ENCODE peak calls at places on chromosomes 2 and 18, in five cellular contexts. X is K562, F is stomach, N is SK-N-SH, Y is Panc1. D is an unnamed sample. For H3K27me3, the result is how much of the 10 kb centered on the place peaks cover.

GRCh38 chr18:23141022-23141999 is 6.0 kb downstream of the CABLES1 start:
- DNase-seq in Y (no peak), N (peak), X (no peak), F (peak), D (peak)

GRCh38 chr18:12645751-12646203 is 12.1 kb downstream of the SPIRE1 start:
- DNase-seq in F (peak), Y (no peak), X (no peak), N (no peak), D (no peak)

GRCh38 chr2:134593500-134593899 is 125.3 kb downstream of the TMEM163 start:
- DNase-seq in Y (no peak), X (no peak), N (no peak), F (no peak), D (no peak)

GRCh38 chr2:200466703-200467418 is 43.0 kb downstream of the KCTD18 start:
- DNase-seq in Y (no peak), N (no peak), F (no peak), X (no peak), D (no peak)

GRCh38 chr2:62768615-62769014 is 63.1 kb downstream of the EHBP1 start:
- DNase-seq in F (no peak), Y (no peak), N (no peak), X (no peak), D (no peak)

GRCh38 chr2:138155304-138155703 is 191.0 kb downstream of the HNMT start:
- DNase-seq in N (no peak), F (no peak), X (no peak), Y (no peak), D (no peak)

GRCh38 chr2:13652531-13653313 is 936.0 kb downstream of the TRIB2 start:
- DNase-seq in N (no peak), F (no peak), X (no peak), Y (peak), D (no peak)

GRCh38 chr2:241763551-241764271 is 12.9 kb upstream of the GAL3ST2 start:
- DNase-seq in N (no peak), Y (no peak), F (no peak), X (no peak), D (no peak)

GRCh38 chr2:240231838-240232244 is 91.4 kb upstream of the OTOS start:
- DNase-seq in F (peak), X (no peak), N (no peak), Y (no peak), D (peak)

GRCh38 chr2:167816897-167817296 is 430.5 kb downstream of the STK39 start:
- DNase-seq in X (no peak), F (no peak), Y (no peak), N (no peak), D (no peak)

GRCh38 chr18:26819046-26819445 is 46.5 kb downstream of the AQP4 start:
- DNase-seq in N (no peak), X (no peak), Y (no peak), F (no peak), D (no peak)

DNA sequence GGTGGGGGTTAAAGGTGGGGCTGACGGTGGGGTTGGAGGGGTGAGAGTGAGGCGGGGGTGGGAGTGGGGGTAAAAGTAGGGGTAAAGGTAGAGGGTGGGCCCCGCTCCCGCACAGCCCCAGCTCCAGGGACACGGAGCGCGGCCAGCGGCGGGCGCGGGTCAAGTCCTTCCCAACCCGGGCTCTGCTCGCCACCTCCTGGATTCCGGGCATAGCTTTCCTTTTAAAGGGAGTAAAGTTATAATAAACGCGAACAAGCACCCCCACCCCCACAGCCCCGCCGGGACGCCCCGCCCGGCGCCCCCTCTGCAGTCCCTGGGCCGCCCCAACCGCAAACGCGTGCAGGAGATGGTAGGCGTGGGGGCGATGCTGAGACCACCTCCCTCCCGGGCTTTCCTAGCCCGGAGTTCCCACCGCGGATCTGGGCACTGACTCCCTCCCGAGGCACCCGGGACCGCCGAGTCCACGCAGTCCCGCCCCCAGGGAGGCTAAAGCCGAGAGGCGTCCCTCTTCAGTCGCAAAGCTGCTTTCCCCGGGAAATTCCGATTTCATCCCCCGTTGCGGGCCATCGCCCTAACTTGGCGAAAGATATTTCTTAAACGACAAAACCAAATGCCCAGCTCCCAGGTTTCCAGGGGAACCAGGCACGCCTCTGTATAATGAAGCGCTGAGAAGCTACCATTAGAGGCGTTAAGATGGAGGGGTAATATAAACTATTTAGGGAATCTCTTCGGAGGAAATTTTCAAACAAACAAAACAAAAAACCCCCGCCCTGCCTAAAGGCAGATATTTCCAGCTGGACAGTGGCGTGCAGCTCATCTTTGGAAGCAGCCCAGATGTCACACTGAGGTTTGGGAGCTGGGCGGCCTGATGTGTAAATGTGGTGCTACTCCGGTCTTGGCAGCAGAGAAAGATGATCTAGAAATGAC is at the start of gene LIMS2:
- DNase-seq in Y (no peak), N (peak), F (peak), X (no peak), D (no peak)
- H3K27me3 ChIP-seq in Y (under half), N (under half), F (half or more), X (half or more), D (half or more)

DNA sequence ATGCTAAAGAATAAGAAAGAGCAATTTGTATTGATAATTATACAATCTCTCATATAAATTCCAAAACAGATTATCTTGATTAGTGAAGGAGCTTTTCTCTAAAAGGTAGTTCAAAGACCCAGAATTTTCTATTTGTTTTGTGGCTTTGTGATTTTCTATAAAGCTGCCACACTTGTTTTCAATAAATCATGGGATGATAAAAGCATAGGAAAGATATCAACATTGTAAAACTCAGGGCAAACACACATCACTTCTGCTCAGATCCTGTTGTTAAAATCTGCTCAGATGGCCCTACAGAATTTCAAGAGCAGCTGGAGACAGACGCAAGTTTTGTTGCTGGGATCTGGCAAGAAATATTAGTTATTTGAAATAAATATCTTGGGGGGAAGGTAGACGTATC is 28.8 kb upstream of the CBLN2 start:
- DNase-seq in Y (no peak), N (no peak), X (no peak), F (no peak), D (no peak)
- TF ChIP-seq POLR2AphosphoS5 in Y (no peak), N (no peak), X (no peak), F (no peak), D (no peak)

DNA sequence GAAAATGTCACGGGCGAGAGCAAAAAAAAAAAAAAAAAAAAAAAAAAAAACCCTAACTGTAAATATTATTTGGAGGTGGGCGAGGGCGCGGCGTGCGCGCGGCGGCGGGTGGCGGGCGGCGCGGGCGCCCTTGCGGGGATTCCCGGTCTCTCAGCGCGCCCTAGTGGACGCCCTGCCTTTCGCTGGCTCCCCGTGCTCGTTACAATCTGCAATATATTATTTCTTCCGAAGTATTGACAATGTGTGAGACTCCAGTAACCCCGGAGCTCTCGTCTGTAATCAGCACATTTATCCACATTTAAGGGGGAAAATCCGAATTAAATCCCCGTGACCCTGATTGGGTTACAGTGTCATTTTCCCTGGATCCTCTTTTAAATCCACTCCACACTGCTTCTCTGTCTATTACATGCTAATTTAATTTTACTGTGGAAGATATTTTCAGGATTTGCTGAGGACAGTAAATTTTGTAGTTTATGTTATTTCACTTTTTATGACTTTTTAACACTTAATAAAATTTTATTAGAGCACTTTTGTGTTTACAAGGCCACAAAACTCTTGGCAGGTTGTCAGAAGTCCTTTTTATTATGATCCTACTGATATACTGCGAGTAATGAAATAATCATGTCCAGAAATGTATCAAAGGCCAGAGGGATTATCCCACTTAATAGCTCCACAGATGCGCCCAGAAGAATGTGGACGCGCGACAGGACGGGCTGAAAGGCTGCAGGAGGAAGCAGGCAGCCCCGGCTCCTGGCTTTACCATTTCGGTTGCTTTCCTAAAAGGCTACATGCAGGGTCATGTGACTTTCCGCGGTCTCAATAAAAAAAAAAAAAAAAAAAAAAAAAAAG is 369.1 kb downstream of the MTX2 start:
- DNase-seq in N (peak), Y (no peak), F (peak), X (peak), D (peak)
- H3K27me3 ChIP-seq in N (under half), Y (under half), F (half or more), X (under half), D (under half)

GRCh38 chr2:106267997-106268396 is 73.9 kb upstream of the UXS1 start:
- DNase-seq in Y (no peak), F (no peak), X (no peak), N (no peak), D (no peak)

GRCh38 chr2:106264203-106264602 is 70.1 kb upstream of the UXS1 start:
- DNase-seq in F (no peak), X (no peak), N (no peak), Y (no peak), D (no peak)

GRCh38 chr2:106270471-106270891 is 76.4 kb upstream of the UXS1 start:
- DNase-seq in F (no peak), N (no peak), Y (no peak), X (no peak), D (no peak)

GRCh38 chr2:106272202-106272807 is 78.2 kb upstream of the UXS1 start:
- DNase-seq in Y (no peak), X (no peak), N (no peak), F (no peak), D (no peak)

GRCh38 chr2:106269591-106270291 is 75.6 kb upstream of the UXS1 start:
- DNase-seq in N (peak), Y (no peak), X (peak), F (peak), D (peak)
- TF ChIP-seq POLR2AphosphoS5 in N (no peak), Y (no peak), X (no peak), F (no peak), D (peak)

GRCh38 chr2:1427086-1427485 is 13.8 kb downstream of the TPO start:
- DNase-seq in F (no peak), Y (no peak), N (no peak), X (no peak), D (no peak)
- H3K27me3 ChIP-seq in F (under half), Y (under half), N (under half), X (under half), D (under half)

DNA sequence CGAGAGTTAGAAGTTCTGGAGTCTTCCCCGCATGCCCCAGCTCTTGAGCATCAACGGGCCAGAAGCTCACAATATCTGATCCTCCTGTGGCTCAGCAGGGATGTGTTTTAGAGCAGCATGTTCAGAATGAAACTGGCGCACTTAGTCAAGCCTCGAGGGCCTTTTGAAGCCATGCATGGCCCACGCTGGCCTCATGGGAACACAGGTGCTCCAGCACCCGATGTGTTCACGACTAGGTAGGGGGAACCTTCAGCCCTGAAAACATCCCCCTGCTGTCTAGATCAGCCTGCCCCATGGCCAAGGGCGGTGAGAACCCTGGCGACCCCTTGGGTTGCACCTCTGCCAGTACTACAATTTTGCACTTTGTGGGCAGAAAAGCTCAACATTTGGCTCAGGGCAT is 32.8 kb downstream of the MSH6 start:
- DNase-seq in F (no peak), X (no peak), N (no peak), Y (no peak), D (no peak)
- TF ChIP-seq POLR2AphosphoS5 in F (no peak), X (peak), N (no peak), Y (no peak), D (no peak)

GRCh38 chr2:26561376-26561775 is 79.8 kb downstream of the CIB4 start:
- DNase-seq in Y (no peak), X (no peak), N (no peak), F (no peak), D (no peak)

GRCh38 chr2:26563686-26564085 is 77.5 kb downstream of the CIB4 start:
- DNase-seq in X (no peak), Y (no peak), N (no peak), F (no peak), D (no peak)

GRCh38 chr2:26560892-26561291 is 80.3 kb downstream of the CIB4 start:
- DNase-seq in Y (no peak), F (no peak), X (no peak), N (no peak), D (no peak)

GRCh38 chr2:26562811-26563645 is 78.1 kb downstream of the CIB4 start:
- DNase-seq in Y (no peak), F (peak), N (no peak), X (no peak), D (peak)

DNA sequence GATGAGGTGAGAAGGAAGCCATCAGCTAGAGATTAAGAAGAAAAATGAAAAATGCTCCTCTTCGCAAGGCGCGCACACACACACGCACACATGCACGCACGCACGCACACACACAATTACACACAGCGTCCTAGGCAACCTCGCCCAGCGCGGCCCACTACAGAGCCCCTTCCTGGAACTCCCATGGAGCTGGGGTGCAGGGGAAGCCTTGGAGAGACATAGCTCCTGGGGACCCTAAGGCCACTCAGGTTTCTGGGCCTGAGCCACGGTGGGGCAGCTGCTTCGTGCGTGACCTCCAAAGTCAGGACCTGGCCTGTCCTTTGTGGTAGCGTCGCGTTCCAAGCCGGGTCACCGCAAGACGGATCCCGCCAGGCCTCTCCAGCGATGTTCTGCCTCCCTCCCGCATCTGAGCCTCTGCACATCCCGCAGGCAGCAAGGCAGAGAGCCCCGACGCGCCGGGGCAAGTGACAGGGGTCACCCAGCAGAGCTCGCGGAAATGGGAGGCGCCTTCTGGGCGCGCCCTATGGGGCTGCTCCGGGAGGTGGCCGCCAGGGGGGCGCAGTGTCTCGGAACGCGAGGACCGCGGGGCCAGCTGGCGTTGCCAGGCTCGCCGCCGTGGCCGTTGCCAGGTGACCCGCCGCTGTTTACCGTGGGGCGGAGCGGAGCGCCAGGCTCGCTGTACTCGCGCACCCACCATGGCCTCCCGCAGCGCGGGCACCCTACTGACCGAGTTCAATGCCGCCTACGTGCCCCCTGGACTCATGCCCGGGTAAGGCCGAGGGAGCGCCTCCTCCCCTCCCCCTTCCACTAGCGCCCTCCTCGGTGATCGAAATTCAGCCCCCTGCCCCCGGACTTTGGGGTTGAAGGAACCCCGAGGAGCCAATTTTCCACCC is 79.0 kb downstream of the CIB4 start:
- DNase-seq in N (peak), X (peak), Y (no peak), F (peak), D (peak)
- H3K27me3 ChIP-seq in N (half or more), X (half or more), Y (under half), F (half or more), D (half or more)

DNA sequence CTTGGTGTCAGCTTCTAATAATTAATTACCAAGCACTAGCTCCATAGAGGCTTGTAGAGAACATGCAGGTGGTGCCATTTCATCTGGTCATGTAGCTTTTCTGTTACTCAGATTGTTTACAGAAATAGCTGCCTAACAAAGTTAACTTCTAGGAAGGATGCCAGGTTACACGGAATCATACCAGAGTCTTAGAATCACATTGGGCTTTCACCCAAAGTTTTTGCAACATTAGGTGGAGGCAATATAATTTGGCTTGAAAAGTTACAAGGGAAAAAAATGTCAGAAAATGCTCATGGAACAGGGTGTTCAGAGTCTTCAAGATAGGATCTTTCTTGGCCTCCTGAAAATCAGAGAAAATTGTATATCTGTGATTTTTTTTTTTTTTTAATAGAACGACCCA is 135.6 kb downstream of the ARHGAP15 start:
- DNase-seq in Y (no peak), N (no peak), F (no peak), X (no peak), D (no peak)
- TF ChIP-seq POLR2AphosphoS5 in Y (no peak), N (no peak), F (no peak), X (no peak), D (no peak)

GRCh38 chr2:68824831-68825230 is 46.4 kb downstream of the BMP10 start:
- DNase-seq in N (no peak), Y (no peak), X (no peak), F (no peak), D (no peak)

GRCh38 chr2:68822207-68822872 is 48.9 kb downstream of the BMP10 start:
- DNase-seq in N (no peak), F (no peak), X (no peak), Y (no peak), D (no peak)

GRCh38 chr2:68813596-68813995 is 57.6 kb downstream of the BMP10 start:
- DNase-seq in N (no peak), Y (no peak), X (no peak), F (no peak), D (no peak)

DNA sequence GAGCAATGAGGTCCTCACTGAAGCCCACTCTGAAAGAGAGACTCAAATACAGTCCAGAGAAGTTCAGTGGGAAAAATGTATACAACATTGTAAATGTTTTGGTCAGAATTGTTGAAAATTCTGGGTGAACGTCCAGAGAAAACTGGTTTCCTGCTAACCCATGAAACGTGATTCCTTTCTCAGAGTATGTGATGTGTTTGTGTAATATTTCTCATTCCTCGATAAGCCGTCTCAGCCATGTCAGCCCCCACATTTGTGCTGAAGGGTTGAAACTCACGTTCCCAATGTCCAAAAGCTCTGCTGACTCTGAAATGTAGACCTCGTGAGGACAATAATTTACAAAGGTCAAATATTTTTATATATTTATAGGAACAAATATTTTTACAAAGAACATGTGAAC is 51.6 kb downstream of the BMP10 start:
- DNase-seq in F (no peak), X (no peak), Y (no peak), N (no peak), D (no peak)
- H3K27me3 ChIP-seq in F (under half), X (under half), Y (under half), N (under half), D (under half)

D was measured in transverse colon.